ENCODE peak calls at places on chromosomes 7 and 10, in seven cellular contexts. Z is HEK293T, R is heart left ventricle, J is fibroblast of the aortic adventitia, Q is GM23338, D is AG09309, W is NCI-H1694. X is an unnamed sample.

GRCh38 chr7:131544449-131545425 is 11.7 kb downstream of the PODXL start:
- DNase-seq in W (peak; percentile 32), J (peak; percentile 40), Q (peak; percentile 62), Z (peak; percentile 25), R (no peak), D (no peak), X (no peak)

GRCh38 chr10:104897679-104898078 is 256.6 kb downstream of the SORCS3 start:
- DNase-seq in Z (no peak), D (no peak), R (no peak), Q (no peak), J (no peak), W (no peak), X (no peak)

GRCh38 chr7:149799397-149800168 is 26.2 kb upstream of the ZNF467 start:
- DNase-seq in D (no peak), R (no peak), Q (peak; percentile 82), Z (peak; percentile 78), J (no peak), W (no peak), X (no peak)

GRCh38 chr7:87797798-87798403 is 78.3 kb downstream of the SLC25A40 start:
- DNase-seq in D (peak; percentile 13), Q (peak; percentile 81), J (peak; percentile 68), W (peak; percentile 73), Z (peak; percentile 42), R (no peak), X (no peak)

GRCh38 chr7:141012696-141013344 is 1.9 kb downstream of the MRPS33 start:
- DNase-seq in W (no peak), J (no peak), R (no peak), Q (no peak), D (no peak), Z (no peak), X (no peak)

GRCh38 chr10:113540845-113541553 is 11.9 kb upstream of the HABP2 start:
- DNase-seq in R (no peak), W (no peak), Q (no peak), J (no peak), D (no peak), Z (no peak), X (no peak)

GRCh38 chr7:105664816-105665525 is 83.7 kb upstream of the EFCAB10 start:
- DNase-seq in R (no peak), W (peak; percentile 75), Q (peak; percentile 76), Z (peak; percentile 42), J (no peak), D (no peak), X (no peak)

GRCh38 chr7:27167170-27167505 is 1.8 kb upstream of the HOXA9 start:
- DNase-seq in J (no peak), R (peak; percentile 10), W (peak; percentile 54), Z (no peak), Q (peak; percentile 20), D (no peak), X (no peak)

GRCh38 chr7:4042402-4042801 is 639.7 kb upstream of the FOXK1 start:
- DNase-seq in R (no peak), Q (no peak), Z (no peak), J (no peak), W (no peak), D (no peak), X (no peak)

GRCh38 chr7:75536491-75536890 is 44.4 kb downstream of the SPDYE5 start:
- DNase-seq in D (no peak), W (no peak), Q (no peak), J (no peak), Z (no peak), R (no peak), X (peak; percentile 5)

GRCh38 chr10:51244739-51245138 is 170.5 kb downstream of the PRKG1 start:
- DNase-seq in R (no peak), Z (peak; percentile 27), Q (peak; percentile 76), W (no peak), D (peak; percentile 93), J (peak; percentile 96), X (no peak)

X was measured in RWPE2.